ENCODE peak calls at places on chromosomes 12 and 14, in four cellular contexts. F, U, V and P are unnamed samples.

GRCh38 chr14:102020058-102020971 is 55.9 kb downstream of the DYNC1H1 start:
- DNase-seq in V (peak; percentile 70), U (peak; percentile 88), F (no peak), P (no peak)

GRCh38 chr14:74702293-74702692 is 10.6 kb downstream of the AREL1 start:
- DNase-seq in V (no peak), F (no peak), U (no peak), P (no peak)

GRCh38 chr14:21476526-21476924 is 234 bp downstream of the RAB2B start:
- DNase-seq in F (peak; percentile 93), V (no peak), U (peak; percentile 79), P (peak; percentile 89)

GRCh38 chr12:101608301-101609133 is 13.7 kb downstream of the MYBPC1 start:
- DNase-seq in U (peak; percentile 75), F (peak; percentile 62), V (no peak), P (no peak)

GRCh38 chr12:45336331-45336730 is 120.4 kb downstream of the ANO6 start:
- DNase-seq in F (no peak), U (peak; percentile 46), V (no peak), P (no peak)

GRCh38 chr14:85991156-85991555 is 461.2 kb downstream of the FLRT2 start:
- DNase-seq in V (no peak), F (no peak), U (no peak), P (no peak)

GRCh38 chr12:3977621-3978020 is 104.4 kb upstream of the PARP11 start:
- DNase-seq in F (no peak), V (no peak), U (no peak), P (no peak)

GRCh38 chr12:132661972-132662371 is 25.2 kb downstream of the POLE start:
- DNase-seq in F (no peak), U (no peak), V (no peak), P (no peak)

GRCh38 chr12:79615596-79616560 is 74.9 kb downstream of the PAWR start:
- DNase-seq in F (no peak), V (no peak), U (peak; percentile 55), P (no peak)

GRCh38 chr14:53924754-53925153 is 31.9 kb downstream of the BMP4 start:
- DNase-seq in V (no peak), U (peak; percentile 95), F (no peak), P (no peak)

GRCh38 chr12:121697093-121697698 is 15.4 kb upstream of the TMEM120B start:
- DNase-seq in U (peak; percentile 88), V (no peak), F (no peak), P (no peak)

GRCh38 chr14:62081012-62081612 is 318.9 kb downstream of the SNAPC1 start:
- DNase-seq in V (no peak), F (no peak), U (no peak), P (no peak)

GRCh38 chr12:94046626-94047410 is 101.6 kb upstream of the PLXNC1 start:
- DNase-seq in F (no peak), U (no peak), V (no peak), P (no peak)

GRCh38 chr12:13339538-13339937 is 143.0 kb downstream of the EMP1 start:
- DNase-seq in U (peak; percentile 80), V (no peak), F (no peak), P (no peak)

GRCh38 chr14:26887842-26888241 is 290.0 kb upstream of the NOVA1 start:
- DNase-seq in V (no peak), F (no peak), U (no peak), P (no peak)

GRCh38 chr12:106147956-106148355 is 9.2 kb upstream of the NUAK1 start:
- DNase-seq in U (no peak), F (peak; percentile 91), V (no peak), P (peak; percentile 61)

GRCh38 chr14:74574706-74575105 is 37.3 kb downstream of the LTBP2 start:
- DNase-seq in F (no peak), U (no peak), V (no peak), P (no peak)

GRCh38 chr12:108635997-108636808 is 2.5 kb upstream of the SELPLG start:
- DNase-seq in F (no peak), V (no peak), U (no peak), P (no peak)

GRCh38 chr12:88298014-88298682 is 156.0 kb downstream of the TMTC3 start:
- DNase-seq in F (no peak), U (peak; percentile 4), V (no peak), P (no peak)

GRCh38 chr14:21356511-21356910 is 27.3 kb downstream of the SUPT16H start:
- DNase-seq in F (no peak), U (no peak), V (no peak), P (no peak)

DNA sequence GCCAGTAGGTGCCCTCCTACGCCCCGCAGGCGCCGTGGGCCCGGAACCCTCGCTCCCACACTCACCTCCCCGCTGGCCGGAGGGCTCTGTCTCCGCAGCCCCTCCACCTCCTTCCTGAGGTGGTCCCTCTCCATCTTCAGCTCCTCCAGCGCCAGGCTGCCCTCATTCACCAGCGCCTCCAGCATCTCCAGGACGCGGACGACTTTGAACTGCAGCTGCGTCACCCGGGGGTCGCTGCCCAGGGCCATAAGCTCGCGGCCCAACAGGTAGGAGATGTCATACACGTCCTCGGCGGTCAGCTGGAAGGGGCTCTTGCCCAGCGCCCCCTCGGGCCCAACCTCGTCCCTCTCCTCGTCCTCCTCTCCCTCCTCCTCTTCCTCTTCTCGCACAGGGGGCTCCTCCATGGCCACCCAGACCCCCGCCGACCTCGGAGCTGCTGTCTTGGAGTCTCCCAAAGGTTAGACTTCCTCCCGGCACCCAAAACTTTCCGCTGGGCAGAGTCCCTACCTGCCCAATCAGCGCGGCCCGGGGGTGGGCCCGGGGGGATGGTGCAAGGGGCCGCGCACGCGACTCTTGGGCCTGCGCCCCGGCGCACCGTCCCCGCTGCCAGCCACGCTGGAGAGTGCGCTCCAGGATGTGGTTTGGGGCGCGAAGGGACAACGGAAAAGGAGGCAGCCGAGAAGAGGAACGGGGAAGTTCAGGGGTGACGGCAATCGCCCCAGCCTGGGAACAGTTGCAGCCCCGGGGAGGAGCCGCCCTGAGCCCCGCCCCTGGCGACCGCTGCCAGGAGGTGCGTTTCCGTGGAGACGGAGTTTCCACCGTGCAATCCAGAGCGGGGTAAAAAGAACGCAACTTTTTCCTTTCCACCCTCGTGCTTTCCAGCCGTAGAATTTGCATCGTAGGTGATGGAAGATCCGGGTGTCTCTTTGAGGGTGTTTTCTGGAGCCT is at the start of gene RILPL2:
- DNase-seq in U (peak; percentile 64), V (peak; percentile 88), F (peak; percentile 91), P (peak; percentile 77)
- H3K27ac ChIP-seq in U (no peak within 1 kb of the TSS), V (peak within 1 kb of the TSS; percentile 60), F (no peak within 1 kb of the TSS), P (peak within 1 kb of the TSS; percentile 78)

GRCh38 chr14:93981316-93981715 is 4.9 kb upstream of the ASB2 start:
- DNase-seq in U (no peak), V (no peak), F (no peak), P (no peak)

GRCh38 chr14:93981874-93982683 is 5.7 kb upstream of the ASB2 start:
- DNase-seq in U (no peak), F (no peak), V (no peak), P (no peak)

GRCh38 chr14:93982684-93983007 is 6.3 kb upstream of the ASB2 start:
- DNase-seq in F (no peak), V (no peak), U (no peak), P (no peak)

GRCh38 chr14:93984987-93985410 is 8.6 kb upstream of the ASB2 start:
- DNase-seq in U (peak; percentile 70), V (no peak), F (no peak), P (peak; percentile 32)

GRCh38 chr14:93984070-93984469 is 7.7 kb upstream of the ASB2 start:
- DNase-seq in F (no peak), V (no peak), U (peak; percentile 7), P (no peak)
- H3K27ac ChIP-seq in F (no peak overlapping the region), V (no peak overlapping the region), U (no peak overlapping the region), P (no peak overlapping the region)

DNA sequence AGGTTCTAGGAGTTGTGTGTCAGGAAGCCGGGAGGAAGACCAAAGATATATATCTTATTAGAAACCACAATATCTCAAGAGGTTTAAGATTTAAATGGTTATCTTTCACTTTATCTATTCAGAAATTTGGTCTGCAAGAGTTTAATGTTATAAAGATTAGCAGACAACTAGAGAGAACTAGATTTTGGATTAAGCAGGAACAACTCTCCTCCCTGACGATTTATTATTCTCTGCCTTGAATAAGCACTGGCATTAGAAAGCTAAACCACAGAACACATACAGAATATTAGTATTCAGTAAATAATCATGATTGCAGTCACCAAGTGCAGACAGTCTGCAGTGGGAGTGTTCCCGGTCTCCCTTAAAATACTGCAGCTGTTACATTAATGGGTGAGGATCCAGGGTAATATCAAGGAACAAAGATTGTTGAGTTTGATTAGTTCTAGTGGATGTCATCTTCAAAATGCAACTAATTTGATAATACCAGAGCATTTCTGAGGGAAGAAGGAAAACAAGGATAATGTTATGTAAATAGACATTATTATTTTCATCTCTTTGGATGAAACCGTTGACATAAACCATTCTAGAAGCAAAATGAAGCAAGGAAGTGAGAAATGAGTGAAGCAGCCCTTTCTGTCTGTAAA is 79.2 kb downstream of the DYRK2 start:
- DNase-seq in F (no peak), U (no peak), V (no peak), P (no peak)
- H3K27ac ChIP-seq in F (no peak overlapping the region), U (no peak overlapping the region), V (no peak overlapping the region), P (no peak overlapping the region)

GRCh38 chr14:34067587-34067986 is 116.7 kb upstream of the EGLN3 start:
- DNase-seq in F (no peak), V (no peak), U (no peak), P (no peak)
- H3K27ac ChIP-seq in F (no peak overlapping the region), V (no peak overlapping the region), U (no peak overlapping the region), P (no peak overlapping the region)

GRCh38 chr14:103540816-103541493 is 12.0 kb downstream of the TRMT61A start:
- DNase-seq in F (no peak), U (no peak), V (no peak), P (no peak)

GRCh38 chr14:103542545-103543088 is 13.6 kb downstream of the TRMT61A start:
- DNase-seq in V (no peak), U (no peak), F (no peak), P (peak; percentile 96)

GRCh38 chr14:103541944-103542544 is 13.0 kb downstream of the TRMT61A start:
- DNase-seq in F (no peak), V (no peak), U (no peak), P (no peak)

GRCh38 chr14:103543140-103543539 is 14.1 kb downstream of the TRMT61A start:
- DNase-seq in V (no peak), F (peak; percentile 41), U (no peak), P (peak; percentile 93)

DNA sequence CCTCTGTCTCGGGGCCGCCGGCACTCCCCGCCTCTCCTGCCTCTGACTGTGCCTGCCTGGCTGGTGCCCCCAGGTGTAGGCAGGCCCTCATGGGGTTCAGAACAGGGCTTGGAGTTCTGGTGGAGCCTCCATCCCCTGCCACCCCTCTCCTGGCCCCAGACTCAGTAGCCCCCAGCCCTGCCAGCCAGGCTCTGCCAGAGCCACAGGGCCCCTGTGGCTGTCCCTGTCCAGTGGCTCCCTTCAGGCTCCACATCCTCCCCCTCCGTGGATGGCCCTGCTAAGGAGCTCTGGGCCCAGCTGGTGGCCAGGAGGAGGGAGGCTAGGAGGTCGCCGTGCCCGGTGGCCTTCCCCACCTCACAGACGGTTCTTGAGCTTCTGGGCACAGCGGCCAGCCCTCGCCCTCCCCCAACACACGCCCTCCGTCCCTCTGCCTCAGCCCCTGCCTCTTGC is 12.5 kb downstream of the TRMT61A start:
- DNase-seq in U (no peak), F (no peak), V (no peak), P (no peak)
- H3K27ac ChIP-seq in U (peak overlapping the region; percentile 96), F (no peak overlapping the region), V (no peak overlapping the region), P (peak overlapping the region; percentile 97)

DNA sequence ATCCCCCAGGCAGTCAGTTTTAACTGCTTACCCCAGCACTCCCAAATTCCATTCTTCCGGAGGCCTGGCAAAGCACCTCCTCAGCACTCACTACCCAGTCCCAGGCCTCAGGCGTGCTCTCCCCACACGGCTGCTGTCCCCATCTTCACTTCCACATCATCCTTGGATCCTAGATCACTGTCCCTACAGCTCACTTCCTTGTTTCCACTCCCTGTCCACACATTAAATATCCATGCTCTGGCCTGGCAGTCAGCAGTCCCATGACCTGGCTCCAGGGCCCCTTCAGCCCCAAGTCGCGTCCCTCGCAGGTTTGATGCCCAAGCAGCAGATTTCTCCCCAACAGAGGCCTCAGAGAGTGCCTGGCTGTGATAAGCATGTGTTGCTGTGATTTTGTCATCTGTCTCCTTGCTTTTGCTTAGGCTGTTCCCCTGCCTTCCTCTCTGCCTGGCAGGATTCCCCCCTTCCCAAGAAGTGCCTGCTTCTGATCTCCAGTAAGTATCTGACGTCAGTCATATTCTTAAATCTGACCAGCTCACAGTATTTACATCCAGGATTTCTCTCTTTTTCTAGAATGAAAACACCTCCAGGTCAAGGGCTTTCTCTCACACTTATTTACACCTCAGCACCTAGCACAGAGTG is 241.7 kb downstream of the ZFP36L1 start:
- DNase-seq in V (no peak), F (no peak), U (no peak), P (no peak)
- H3K27ac ChIP-seq in V (no peak overlapping the region), F (no peak overlapping the region), U (no peak overlapping the region), P (no peak overlapping the region)